ENCODE peak calls at places on chromosomes 6 and 20, in four cellular contexts. K is K562, I is hepatocyte, S is PC-3. P is an unnamed sample. For H3K79me2, the result is how much of the 10 kb centered on the place peaks cover.

GRCh38 chr6:108687921-108688320 is 127.2 kb downstream of the FOXO3 start:
- DNase-seq in K (no peak), I (no peak), S (no peak), P (peak)

GRCh38 chr6:41723178-41723935 is 12.1 kb downstream of the TFEB start:
- DNase-seq in K (peak), I (peak), S (peak), P (no peak)

GRCh38 chr6:168032383-168032760 is 34.9 kb downstream of the KIF25 start:
- DNase-seq in K (no peak), I (peak), S (peak), P (no peak)

GRCh38 chr6:111952821-111953535 is 79.7 kb upstream of the FYN start:
- DNase-seq in K (no peak), I (no peak), S (peak), P (no peak)

GRCh38 chr20:38113401-38114325 is 51.4 kb downstream of the TGM2 start:
- DNase-seq in K (peak), I (peak), S (peak), P (no peak)

GRCh38 chr20:61980647-61981583 is 84.8 kb downstream of the TAF4 start:
- DNase-seq in K (peak), I (no peak), S (peak), P (no peak)

GRCh38 chr20:17761612-17762011 is 61.8 kb downstream of the BANF2 start:
- DNase-seq in K (no peak), I (no peak), S (no peak), P (no peak)

GRCh38 chr6:56450882-56451739 is 191.6 kb downstream of the DST start:
- DNase-seq in K (no peak), I (peak), S (no peak), P (no peak)

GRCh38 chr6:98560418-98560817 is 274.0 kb upstream of the POU3F2 start:
- DNase-seq in K (no peak), I (no peak), S (no peak), P (no peak)

GRCh38 chr6:90156861-90157260 is 139.8 kb downstream of the BACH2 start:
- DNase-seq in K (no peak), I (no peak), S (peak), P (no peak)

GRCh38 chr6:17666646-17667045 is 40.1 kb downstream of the NUP153 start:
- DNase-seq in K (no peak), I (no peak), S (no peak), P (no peak)

GRCh38 chr20:10282930-10283556 is 64.4 kb downstream of the SNAP25 start:
- DNase-seq in K (no peak), I (no peak), S (peak), P (no peak)

GRCh38 chr20:3710703-3711417 is 1.5 kb downstream of the SIGLEC1 start:
- DNase-seq in K (peak), I (peak), S (peak), P (no peak)

GRCh38 chr20:38173237-38174156 is 8.4 kb upstream of the TGM2 start:
- DNase-seq in K (peak), I (peak), S (peak), P (no peak)

GRCh38 chr6:53960311-53960710 is 150.9 kb upstream of the MLIP start:
- DNase-seq in K (no peak), I (no peak), S (peak), P (no peak)

GRCh38 chr6:6392214-6393068 is 72.0 kb upstream of the F13A1 start:
- DNase-seq in K (no peak), I (no peak), S (no peak), P (no peak)

GRCh38 chr6:147508073-147508870 is at the start of gene SAMD5:
- DNase-seq in K (peak), I (peak), S (peak), P (no peak)

GRCh38 chr20:50562262-50562701 is 52.1 kb downstream of the PTPN1 start:
- DNase-seq in K (no peak), I (no peak), S (no peak), P (no peak)

GRCh38 chr6:122438975-122439374 is 32.6 kb downstream of the SERINC1 start:
- DNase-seq in K (no peak), I (no peak), S (no peak), P (no peak)

GRCh38 chr20:11375966-11376365 is 541.7 kb upstream of the BTBD3 start:
- DNase-seq in K (no peak), I (no peak), S (peak), P (no peak)

GRCh38 chr6:112938656-112939055 is 591.5 kb downstream of the RFPL4B start:
- DNase-seq in K (no peak), I (no peak), S (peak), P (no peak)

GRCh38 chr6:150037526-150038201 is 12.3 kb upstream of the RAET1L start:
- DNase-seq in K (no peak), I (no peak), S (no peak), P (no peak)

GRCh38 chr6:45838486-45838885 is 177.2 kb downstream of the CLIC5 start:
- DNase-seq in K (no peak), I (no peak), S (no peak), P (no peak)

GRCh38 chr6:144578385-144579350 is 293.5 kb downstream of the UTRN start:
- DNase-seq in K (no peak), I (no peak), S (no peak), P (no peak)

DNA sequence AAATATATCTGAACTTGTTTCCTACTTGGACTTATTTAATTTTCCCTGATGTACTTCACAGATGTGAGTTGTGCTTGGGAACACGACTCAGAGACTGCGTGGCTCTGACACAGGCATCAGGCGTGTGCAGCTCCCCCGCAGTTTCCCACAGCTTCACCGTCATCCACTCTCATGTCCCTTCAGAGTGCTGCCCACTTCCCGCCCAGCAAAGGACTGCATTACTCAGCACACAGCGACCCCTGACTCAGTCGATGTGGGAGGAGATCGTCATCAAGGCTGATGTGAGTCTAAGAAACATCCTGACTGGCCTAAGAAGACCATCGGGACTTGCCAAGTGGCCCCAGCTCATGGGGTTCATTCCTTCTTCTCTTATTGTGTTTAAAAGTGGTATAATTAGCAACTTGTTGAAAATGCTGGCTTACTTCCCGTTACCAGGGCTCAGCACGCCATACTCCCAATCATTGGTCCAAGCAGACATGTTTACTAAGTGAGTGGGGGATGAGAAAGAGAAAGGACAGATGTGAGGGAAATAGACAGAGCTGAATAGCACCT is 539.4 kb upstream of the JARID2 start:
- DNase-seq in K (peak), I (peak), S (peak), P (peak)
- H2AFZ ChIP-seq in K (peak), I (no peak), S (peak), P (peak)

DNA sequence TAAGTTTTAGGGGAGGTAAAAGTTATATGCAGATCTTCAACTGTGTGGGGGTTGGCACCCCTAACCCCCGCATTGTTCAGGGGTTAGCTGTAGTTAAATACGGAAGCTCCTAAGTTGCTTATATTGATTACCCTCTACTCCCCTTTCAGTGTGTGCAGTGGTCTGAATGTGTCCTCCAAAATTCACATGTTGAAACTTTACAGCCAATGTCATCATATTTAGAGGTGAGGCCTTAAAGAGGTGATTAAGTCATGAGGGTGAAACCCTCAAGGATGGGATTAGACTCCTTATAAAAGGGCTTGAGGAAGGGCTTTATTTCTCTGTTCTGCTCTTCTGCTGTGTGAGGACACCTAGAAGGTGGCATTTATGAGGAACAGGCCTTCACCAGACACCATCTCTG is 22.3 kb downstream of the TULP4 start:
- DNase-seq in K (no peak), I (no peak), S (no peak), P (no peak)
- H3K79me2 ChIP-seq in K (under half), I (half or more), S (under half), P (under half)

DNA sequence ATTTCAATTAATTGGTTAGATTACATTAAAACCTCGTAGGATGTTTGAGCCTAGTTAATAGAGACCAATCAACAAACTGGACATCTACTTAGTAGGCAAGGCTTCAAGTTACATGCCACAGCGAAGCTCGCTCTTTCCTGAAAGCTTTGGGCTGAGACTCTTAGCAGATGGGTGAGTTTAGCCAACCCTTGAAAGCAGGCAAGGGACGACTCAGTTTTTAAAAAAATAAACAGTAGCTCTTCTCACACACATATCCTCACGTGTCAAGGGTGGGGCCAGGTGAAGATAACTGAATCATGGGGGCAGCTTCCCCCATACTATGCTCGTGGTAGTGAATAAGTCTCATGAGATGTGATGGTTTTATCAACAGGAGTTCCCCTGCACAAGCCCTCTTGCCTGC is 775 bp downstream of the MTFR2 start:
- DNase-seq in K (no peak), I (no peak), S (no peak), P (no peak)
- H2AFZ ChIP-seq in K (peak), I (peak), S (peak), P (peak)

DNA sequence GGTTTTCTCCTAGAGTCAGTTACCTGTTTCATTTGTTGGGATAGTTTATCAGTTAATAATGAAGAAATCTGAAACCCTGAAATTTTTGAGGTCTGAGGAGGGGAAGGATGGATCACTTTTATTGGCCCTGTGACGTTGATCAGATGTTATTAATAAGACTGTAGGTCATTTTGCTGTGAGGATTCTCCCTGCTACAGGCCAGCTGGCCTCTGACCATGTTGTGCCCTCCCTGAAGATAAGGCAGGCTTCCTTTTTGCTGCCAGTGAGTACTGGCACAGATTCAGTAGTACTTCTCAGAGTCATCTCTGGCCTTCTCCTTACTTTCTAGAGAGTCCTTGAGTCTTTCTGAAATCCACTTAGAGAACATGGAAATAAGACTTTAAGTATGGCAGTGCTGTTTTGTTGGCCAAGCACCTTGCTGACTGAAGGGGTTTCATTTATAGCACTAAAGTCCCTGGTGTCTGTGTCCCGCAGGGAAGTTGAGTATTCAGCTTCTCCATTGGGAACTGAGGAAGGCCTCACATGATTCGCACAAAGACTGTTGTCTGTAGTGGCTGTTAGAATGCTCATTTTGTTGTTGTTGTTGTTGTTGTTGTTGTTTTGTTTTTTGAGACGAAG is 202.6 kb downstream of the DTNBP1 start:
- DNase-seq in K (no peak), I (no peak), S (peak), P (no peak)
- H3K79me2 ChIP-seq in K (under half), I (under half), S (under half), P (half or more)

GRCh38 chr6:11042750-11043551 is 1.2 kb downstream of the ELOVL2 start:
- DNase-seq in K (no peak), I (no peak), S (no peak), P (no peak)

GRCh38 chr6:11039040-11039439 is 5.1 kb downstream of the ELOVL2 start:
- DNase-seq in K (no peak), I (no peak), S (no peak), P (no peak)

GRCh38 chr6:11036977-11037430 is 7.1 kb downstream of the ELOVL2 start:
- DNase-seq in K (no peak), I (no peak), S (no peak), P (no peak)

GRCh38 chr6:11042025-11042749 is 1.9 kb downstream of the ELOVL2 start:
- DNase-seq in K (no peak), I (no peak), S (no peak), P (no peak)

DNA sequence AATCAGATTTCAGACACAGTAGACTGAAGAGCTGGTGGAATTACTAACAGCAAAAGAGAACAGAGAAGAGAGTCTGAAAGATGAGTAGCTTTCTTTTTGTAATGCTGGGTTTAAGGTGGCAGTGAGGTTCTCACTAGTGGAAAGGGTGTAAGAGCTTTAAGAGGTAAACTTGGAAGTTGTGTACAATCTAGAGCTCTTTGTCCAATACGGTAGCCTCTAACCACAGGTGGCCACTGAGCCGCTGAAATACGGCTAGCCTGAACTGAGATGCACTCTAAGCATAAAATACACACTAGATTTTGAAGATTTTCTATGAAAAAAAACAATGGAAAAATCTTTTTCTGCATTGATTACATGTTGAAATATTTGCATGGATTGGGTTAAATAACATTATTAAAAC is 4.0 kb downstream of the ELOVL2 start:
- DNase-seq in K (no peak), I (no peak), S (no peak), P (no peak)
- H2AFZ ChIP-seq in K (no peak), I (no peak), S (no peak), P (no peak)

GRCh38 chr6:75757295-75757694 is 8.3 kb downstream of the MYO6 start:
- DNase-seq in K (no peak), I (no peak), S (no peak), P (no peak)
- H3K79me2 ChIP-seq in K (under half), I (half or more), S (half or more), P (half or more)

GRCh38 chr6:170038717-170039116 is 252.2 kb downstream of the DLL1 start:
- DNase-seq in K (no peak), I (no peak), S (no peak), P (no peak)

GRCh38 chr6:170039156-170040114 is 251.4 kb downstream of the DLL1 start:
- DNase-seq in K (no peak), I (no peak), S (no peak), P (no peak)

GRCh38 chr6:170036916-170037315 is 254.0 kb downstream of the DLL1 start:
- DNase-seq in K (no peak), I (no peak), S (no peak), P (no peak)

GRCh38 chr6:170037541-170038250 is 253.2 kb downstream of the DLL1 start:
- DNase-seq in K (no peak), I (no peak), S (no peak), P (no peak)

DNA sequence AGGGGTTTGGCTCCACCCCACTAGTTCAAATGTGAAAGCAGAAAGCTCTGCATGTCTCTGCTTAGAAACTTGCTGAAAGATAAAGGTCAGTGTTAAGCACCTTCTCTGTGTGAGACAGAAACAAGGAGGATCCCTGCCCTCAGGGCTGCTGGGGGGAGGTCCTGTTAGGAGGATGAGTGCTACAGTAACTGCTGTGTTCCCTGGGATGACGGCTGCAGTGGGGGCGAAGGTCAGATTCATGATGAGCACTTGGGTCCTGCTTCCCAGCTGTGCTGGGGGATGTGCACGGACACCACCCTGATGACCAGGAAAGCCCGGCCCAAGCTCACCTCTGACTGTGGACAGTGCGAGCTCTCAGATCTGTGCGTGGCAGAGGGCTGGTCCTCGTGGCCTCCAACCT is 252.6 kb downstream of the DLL1 start:
- DNase-seq in K (no peak), I (no peak), S (no peak), P (no peak)
- H2AFZ ChIP-seq in K (no peak), I (no peak), S (no peak), P (no peak)